ENCODE peak calls at places on chromosomes 3 and 15, in eight cellular contexts. One of them, this sample, is unnamed.

GRCh38 chr15:83920115-83920514 is 266.2 kb downstream of the ADAMTSL3 start:
- DNase-seq in omental fat pad: no peak
- DNase-seq in A549: no peak
- DNase-seq in NCI-H1105 treated with DMSO at 0.1 percent for 48 hours: peak; percentile 6
- DNase-seq in DND-41: no peak
- DNase-seq in germinal center: no peak
- DNase-seq in ascending aorta: no peak
- DNase-seq in RPMI7951: peak; percentile 4
- DNase-seq in this sample: no peak

GRCh38 chr3:179288845-179289244 is 34.0 kb upstream of the ZNF639 start:
- DNase-seq in omental fat pad: no peak
- DNase-seq in A549: no peak
- DNase-seq in NCI-H1105 treated with DMSO at 0.1 percent for 48 hours: no peak
- DNase-seq in DND-41: no peak
- DNase-seq in germinal center: no peak
- DNase-seq in ascending aorta: no peak
- DNase-seq in RPMI7951: no peak
- DNase-seq in this sample: no peak

GRCh38 chr3:138774529-138775253 is 60.0 kb downstream of the PIK3CB start:
- DNase-seq in omental fat pad: no peak
- DNase-seq in A549: peak; percentile 18
- DNase-seq in NCI-H1105 treated with DMSO at 0.1 percent for 48 hours: peak; percentile 100
- DNase-seq in DND-41: no peak
- DNase-seq in germinal center: no peak
- DNase-seq in ascending aorta: peak; percentile 16
- DNase-seq in RPMI7951: peak; percentile 99
- DNase-seq in this sample: peak; percentile 45

GRCh38 chr3:147120029-147120428 is 286.3 kb downstream of the ZIC4 start:
- DNase-seq in omental fat pad: no peak
- DNase-seq in A549: no peak
- DNase-seq in NCI-H1105 treated with DMSO at 0.1 percent for 48 hours: peak; percentile 56
- DNase-seq in DND-41: no peak
- DNase-seq in germinal center: no peak
- DNase-seq in ascending aorta: no peak
- DNase-seq in RPMI7951: peak; percentile 16
- DNase-seq in this sample: no peak

GRCh38 chr15:70466895-70467529 is 296.3 kb downstream of the UACA start:
- DNase-seq in omental fat pad: no peak
- DNase-seq in A549: peak; percentile 88
- DNase-seq in NCI-H1105 treated with DMSO at 0.1 percent for 48 hours: peak; percentile 76
- DNase-seq in DND-41: peak; percentile 76
- DNase-seq in germinal center: peak; percentile 62
- DNase-seq in ascending aorta: no peak
- DNase-seq in RPMI7951: peak; percentile 71
- DNase-seq in this sample: no peak

GRCh38 chr3:11717301-11717700 is 73.6 kb upstream of the VGLL4 start:
- DNase-seq in omental fat pad: no peak
- DNase-seq in A549: no peak
- DNase-seq in NCI-H1105 treated with DMSO at 0.1 percent for 48 hours: no peak
- DNase-seq in DND-41: no peak
- DNase-seq in germinal center: no peak
- DNase-seq in ascending aorta: no peak
- DNase-seq in RPMI7951: peak; percentile 44
- DNase-seq in this sample: no peak

GRCh38 chr3:154584041-154584440 is 154.1 kb upstream of the GPR149 start:
- DNase-seq in omental fat pad: no peak
- DNase-seq in A549: no peak
- DNase-seq in NCI-H1105 treated with DMSO at 0.1 percent for 48 hours: no peak
- DNase-seq in DND-41: no peak
- DNase-seq in germinal center: no peak
- DNase-seq in ascending aorta: no peak
- DNase-seq in RPMI7951: no peak
- DNase-seq in this sample: no peak

GRCh38 chr3:194328080-194328571 is 23.0 kb downstream of the CPN2 start:
- DNase-seq in omental fat pad: no peak
- DNase-seq in A549: peak; percentile 44
- DNase-seq in NCI-H1105 treated with DMSO at 0.1 percent for 48 hours: no peak
- DNase-seq in DND-41: no peak
- DNase-seq in germinal center: no peak
- DNase-seq in ascending aorta: no peak
- DNase-seq in RPMI7951: peak; percentile 81
- DNase-seq in this sample: no peak

GRCh38 chr15:60091150-60091549 is 87.0 kb downstream of the FOXB1 start:
- DNase-seq in omental fat pad: no peak
- DNase-seq in A549: peak; percentile 65
- DNase-seq in NCI-H1105 treated with DMSO at 0.1 percent for 48 hours: no peak
- DNase-seq in DND-41: no peak
- DNase-seq in germinal center: no peak
- DNase-seq in ascending aorta: no peak
- DNase-seq in RPMI7951: peak; percentile 96
- DNase-seq in this sample: no peak

GRCh38 chr3:124745756-124746155 is 15.5 kb downstream of the UMPS start:
- DNase-seq in omental fat pad: no peak
- DNase-seq in A549: no peak
- DNase-seq in NCI-H1105 treated with DMSO at 0.1 percent for 48 hours: no peak
- DNase-seq in DND-41: no peak
- DNase-seq in germinal center: no peak
- DNase-seq in ascending aorta: no peak
- DNase-seq in RPMI7951: no peak
- DNase-seq in this sample: no peak

GRCh38 chr3:138082085-138082991 is 33.1 kb downstream of the DZIP1L start:
- DNase-seq in omental fat pad: no peak
- DNase-seq in A549: no peak
- DNase-seq in NCI-H1105 treated with DMSO at 0.1 percent for 48 hours: no peak
- DNase-seq in DND-41: peak; percentile 19
- DNase-seq in germinal center: no peak
- DNase-seq in ascending aorta: no peak
- DNase-seq in RPMI7951: peak; percentile 91
- DNase-seq in this sample: no peak

GRCh38 chr15:75052972-75053747 is 29.8 kb downstream of the PPCDC start:
- DNase-seq in omental fat pad: no peak
- DNase-seq in A549: no peak
- DNase-seq in NCI-H1105 treated with DMSO at 0.1 percent for 48 hours: no peak
- DNase-seq in DND-41: no peak
- DNase-seq in germinal center: no peak
- DNase-seq in ascending aorta: no peak
- DNase-seq in RPMI7951: no peak
- DNase-seq in this sample: no peak

GRCh38 chr3:140736863-140737460 is 59.1 kb downstream of the TRIM42 start:
- DNase-seq in omental fat pad: peak; percentile 40
- DNase-seq in A549: peak; percentile 1
- DNase-seq in NCI-H1105 treated with DMSO at 0.1 percent for 48 hours: peak; percentile 79
- DNase-seq in DND-41: peak; percentile 26
- DNase-seq in germinal center: no peak
- DNase-seq in ascending aorta: no peak
- DNase-seq in RPMI7951: peak; percentile 55
- DNase-seq in this sample: no peak

GRCh38 chr3:33440578-33441321 is 545 bp upstream of the UBP1 start:
- DNase-seq in omental fat pad: peak; percentile 58
- DNase-seq in A549: peak; percentile 99
- DNase-seq in NCI-H1105 treated with DMSO at 0.1 percent for 48 hours: peak; percentile 96
- DNase-seq in DND-41: peak; percentile 99
- DNase-seq in germinal center: peak; percentile 99
- DNase-seq in ascending aorta: peak; percentile 99
- DNase-seq in RPMI7951: peak; percentile 100
- DNase-seq in this sample: no peak

GRCh38 chr15:100537326-100537725 is 8.6 kb upstream of the CERS3 start:
- DNase-seq in omental fat pad: no peak
- DNase-seq in A549: no peak
- DNase-seq in NCI-H1105 treated with DMSO at 0.1 percent for 48 hours: no peak
- DNase-seq in DND-41: no peak
- DNase-seq in germinal center: peak; percentile 14
- DNase-seq in ascending aorta: no peak
- DNase-seq in RPMI7951: no peak
- DNase-seq in this sample: no peak

GRCh38 chr3:138842483-138843188 is 7.9 kb upstream of the PIK3CB start:
- DNase-seq in omental fat pad: no peak
- DNase-seq in A549: no peak
- DNase-seq in NCI-H1105 treated with DMSO at 0.1 percent for 48 hours: no peak
- DNase-seq in DND-41: no peak
- DNase-seq in germinal center: peak; percentile 37
- DNase-seq in ascending aorta: no peak
- DNase-seq in RPMI7951: no peak
- DNase-seq in this sample: no peak

GRCh38 chr3:14678015-14678503 is 3.1 kb downstream of the C3orf20 start:
- DNase-seq in omental fat pad: no peak
- DNase-seq in A549: no peak
- DNase-seq in NCI-H1105 treated with DMSO at 0.1 percent for 48 hours: no peak
- DNase-seq in DND-41: no peak
- DNase-seq in germinal center: no peak
- DNase-seq in ascending aorta: no peak
- DNase-seq in RPMI7951: no peak
- DNase-seq in this sample: no peak

GRCh38 chr3:48247401-48247807 is 6.5 kb downstream of the ZNF589 start:
- DNase-seq in omental fat pad: no peak
- DNase-seq in A549: no peak
- DNase-seq in NCI-H1105 treated with DMSO at 0.1 percent for 48 hours: no peak
- DNase-seq in DND-41: no peak
- DNase-seq in germinal center: no peak
- DNase-seq in ascending aorta: no peak
- DNase-seq in RPMI7951: peak; percentile 61
- DNase-seq in this sample: no peak

GRCh38 chr3:102225407-102226132 is 209.2 kb upstream of the ZPLD1 start:
- DNase-seq in omental fat pad: no peak
- DNase-seq in A549: peak; percentile 33
- DNase-seq in NCI-H1105 treated with DMSO at 0.1 percent for 48 hours: peak; percentile 77
- DNase-seq in DND-41: no peak
- DNase-seq in germinal center: no peak
- DNase-seq in ascending aorta: no peak
- DNase-seq in RPMI7951: peak; percentile 59
- DNase-seq in this sample: no peak

GRCh38 chr15:84979651-84980050 is 2.0 kb upstream of the PDE8A start:
- DNase-seq in omental fat pad: no peak
- DNase-seq in A549: no peak
- DNase-seq in NCI-H1105 treated with DMSO at 0.1 percent for 48 hours: no peak
- DNase-seq in DND-41: no peak
- DNase-seq in germinal center: no peak
- DNase-seq in ascending aorta: no peak
- DNase-seq in RPMI7951: peak; percentile 15
- DNase-seq in this sample: no peak

This sample was measured in breast epithelium.